ENCODE peak calls at places on chromosomes 1 and 21, in seven cellular contexts. One of them, this sample, is unnamed.

GRCh38 chr1:204367956-204368355 is 8.2 kb upstream of the PLEKHA6 start:
- DNase-seq in H1: no peak
- DNase-seq in WTC11: no peak
- DNase-seq in K562: no peak
- DNase-seq in GM12878: no peak
- DNase-seq in HCT116: no peak
- DNase-seq in HepG2: no peak
- DNase-seq in this sample: no peak

GRCh38 chr1:217586586-217586985 is 44.3 kb downstream of the GPATCH2 start:
- DNase-seq in H1: no peak
- DNase-seq in WTC11: no peak
- DNase-seq in K562: no peak
- DNase-seq in GM12878: no peak
- DNase-seq in HCT116: no peak
- DNase-seq in HepG2: no peak
- DNase-seq in this sample: no peak

GRCh38 chr1:18599096-18599495 is 31.6 kb upstream of the PAX7 start:
- DNase-seq in H1: no peak
- DNase-seq in WTC11: no peak
- DNase-seq in K562: no peak
- DNase-seq in GM12878: no peak
- DNase-seq in HCT116: no peak
- DNase-seq in HepG2: no peak
- DNase-seq in this sample: no peak

GRCh38 chr1:206835186-206835585 is 30.2 kb upstream of the IL20 start:
- DNase-seq in H1: no peak
- DNase-seq in WTC11: no peak
- DNase-seq in K562: no peak
- DNase-seq in GM12878: no peak
- DNase-seq in HCT116: no peak
- DNase-seq in HepG2: no peak
- DNase-seq in this sample: no peak

GRCh38 chr1:206790502-206791250 is 18.4 kb upstream of the IL10 start:
- DNase-seq in H1: no peak
- DNase-seq in WTC11: no peak
- DNase-seq in K562: no peak
- DNase-seq in GM12878: no peak
- DNase-seq in HCT116: no peak
- DNase-seq in HepG2: no peak
- DNase-seq in this sample: no peak

GRCh38 chr1:43447891-43448708 is 5.6 kb downstream of the HYI start:
- DNase-seq in H1: no peak
- DNase-seq in WTC11: no peak
- DNase-seq in K562: no peak
- DNase-seq in GM12878: no peak
- DNase-seq in HCT116: no peak
- DNase-seq in HepG2: no peak
- DNase-seq in this sample: no peak

GRCh38 chr21:41207401-41208388 is 39.7 kb downstream of the BACE2 start:
- DNase-seq in H1: no peak
- DNase-seq in WTC11: no peak
- DNase-seq in K562: no peak
- DNase-seq in GM12878: no peak
- DNase-seq in HCT116: no peak
- DNase-seq in HepG2: peak; percentile 3
- DNase-seq in this sample: no peak

GRCh38 chr1:13523780-13524477 is 10.1 kb upstream of the LRRC38 start:
- DNase-seq in H1: no peak
- DNase-seq in WTC11: peak; percentile 49
- DNase-seq in K562: no peak
- DNase-seq in GM12878: no peak
- DNase-seq in HCT116: no peak
- DNase-seq in HepG2: no peak
- DNase-seq in this sample: no peak

GRCh38 chr1:24932284-24932683 is 2.2 kb upstream of the RUNX3 start:
- DNase-seq in H1: no peak
- DNase-seq in WTC11: peak; percentile 79
- DNase-seq in K562: peak; percentile 93
- DNase-seq in GM12878: no peak
- DNase-seq in HCT116: peak; percentile 21
- DNase-seq in HepG2: no peak
- DNase-seq in this sample: peak; percentile 87

GRCh38 chr21:46118871-46119564 is 21.1 kb downstream of the COL6A2 start:
- DNase-seq in H1: no peak
- DNase-seq in WTC11: peak; percentile 5
- DNase-seq in K562: no peak
- DNase-seq in GM12878: no peak
- DNase-seq in HCT116: no peak
- DNase-seq in HepG2: no peak
- DNase-seq in this sample: no peak

GRCh38 chr1:159752135-159752580 is 28.6 kb upstream of the DUSP23 start:
- DNase-seq in H1: no peak
- DNase-seq in WTC11: no peak
- DNase-seq in K562: no peak
- DNase-seq in GM12878: no peak
- DNase-seq in HCT116: no peak
- DNase-seq in HepG2: peak; percentile 21
- DNase-seq in this sample: no peak

GRCh38 chr21:45130324-45130774 is 56.0 kb downstream of the ADARB1 start:
- DNase-seq in H1: no peak
- DNase-seq in WTC11: no peak
- DNase-seq in K562: no peak
- DNase-seq in GM12878: no peak
- DNase-seq in HCT116: no peak
- DNase-seq in HepG2: no peak
- DNase-seq in this sample: no peak

GRCh38 chr1:172602706-172603105 is 56.2 kb upstream of the FASLG start:
- DNase-seq in H1: no peak
- DNase-seq in WTC11: no peak
- DNase-seq in K562: no peak
- DNase-seq in GM12878: no peak
- DNase-seq in HCT116: no peak
- DNase-seq in HepG2: no peak
- DNase-seq in this sample: no peak

GRCh38 chr1:56265205-56265604 is 314.2 kb downstream of the PLPP3 start:
- DNase-seq in H1: no peak
- DNase-seq in WTC11: no peak
- DNase-seq in K562: no peak
- DNase-seq in GM12878: no peak
- DNase-seq in HCT116: no peak
- DNase-seq in HepG2: no peak
- DNase-seq in this sample: no peak

GRCh38 chr1:56268519-56268918 is 310.8 kb downstream of the PLPP3 start:
- DNase-seq in H1: no peak
- DNase-seq in WTC11: no peak
- DNase-seq in K562: no peak
- DNase-seq in GM12878: no peak
- DNase-seq in HCT116: no peak
- DNase-seq in HepG2: no peak
- DNase-seq in this sample: no peak

GRCh38 chr1:56263908-56264307 is 315.5 kb downstream of the PLPP3 start:
- DNase-seq in H1: no peak
- DNase-seq in WTC11: no peak
- DNase-seq in K562: no peak
- DNase-seq in GM12878: no peak
- DNase-seq in HCT116: no peak
- DNase-seq in HepG2: no peak
- DNase-seq in this sample: no peak

DNA sequence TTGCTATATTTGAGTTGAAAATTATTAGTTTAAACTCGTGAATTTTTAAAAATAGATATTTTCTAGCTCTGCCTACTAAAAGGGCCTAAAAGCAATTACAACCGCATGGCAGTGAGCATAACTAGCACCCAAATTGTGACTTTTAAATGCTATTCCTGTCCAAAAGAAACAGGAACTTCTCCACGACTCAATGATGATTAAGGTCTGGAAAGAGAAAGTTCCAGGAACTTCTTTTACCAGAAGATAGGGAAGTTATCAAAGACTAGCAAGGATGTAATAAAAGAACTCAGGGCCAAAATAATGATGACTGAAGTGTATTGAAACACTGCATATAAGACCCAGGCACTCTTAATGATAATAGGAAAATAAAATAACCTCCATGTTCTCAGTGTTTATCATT is 313.0 kb downstream of the PLPP3 start:
- DNase-seq in H1: no peak
- DNase-seq in WTC11: no peak
- DNase-seq in K562: no peak
- DNase-seq in GM12878: no peak
- DNase-seq in HCT116: no peak
- DNase-seq in HepG2: no peak
- DNase-seq in this sample: no peak
- TF ChIP-seq SP1 in H1: no peak
- TF ChIP-seq SP1 in WTC11: no peak
- TF ChIP-seq SP1 in K562: no peak
- TF ChIP-seq SP1 in GM12878: no peak
- TF ChIP-seq SP1 in HCT116: no peak
- TF ChIP-seq SP1 in HepG2: no peak
- TF ChIP-seq SP1 in this sample: no peak

GRCh38 chr1:145959333-145959732 is 1.5 kb upstream of the LIX1L start:
- DNase-seq in H1: no peak
- DNase-seq in WTC11: no peak
- DNase-seq in K562: no peak
- DNase-seq in GM12878: no peak
- DNase-seq in HCT116: no peak
- DNase-seq in HepG2: no peak
- DNase-seq in this sample: no peak

GRCh38 chr1:145961425-145962156 is 2.8 kb downstream of the ANKRD34A start:
- DNase-seq in H1: no peak
- DNase-seq in WTC11: peak; percentile 43
- DNase-seq in K562: peak; percentile 37
- DNase-seq in GM12878: no peak
- DNase-seq in HCT116: no peak
- DNase-seq in HepG2: no peak
- DNase-seq in this sample: no peak

GRCh38 chr1:145959957-145960467 is 2.2 kb upstream of the LIX1L start:
- DNase-seq in H1: no peak
- DNase-seq in WTC11: no peak
- DNase-seq in K562: no peak
- DNase-seq in GM12878: no peak
- DNase-seq in HCT116: no peak
- DNase-seq in HepG2: no peak
- DNase-seq in this sample: no peak

GRCh38 chr1:145961109-145961424 is 3.2 kb upstream of the LIX1L start:
- DNase-seq in H1: no peak
- DNase-seq in WTC11: no peak
- DNase-seq in K562: no peak
- DNase-seq in GM12878: no peak
- DNase-seq in HCT116: no peak
- DNase-seq in HepG2: no peak
- DNase-seq in this sample: no peak

DNA sequence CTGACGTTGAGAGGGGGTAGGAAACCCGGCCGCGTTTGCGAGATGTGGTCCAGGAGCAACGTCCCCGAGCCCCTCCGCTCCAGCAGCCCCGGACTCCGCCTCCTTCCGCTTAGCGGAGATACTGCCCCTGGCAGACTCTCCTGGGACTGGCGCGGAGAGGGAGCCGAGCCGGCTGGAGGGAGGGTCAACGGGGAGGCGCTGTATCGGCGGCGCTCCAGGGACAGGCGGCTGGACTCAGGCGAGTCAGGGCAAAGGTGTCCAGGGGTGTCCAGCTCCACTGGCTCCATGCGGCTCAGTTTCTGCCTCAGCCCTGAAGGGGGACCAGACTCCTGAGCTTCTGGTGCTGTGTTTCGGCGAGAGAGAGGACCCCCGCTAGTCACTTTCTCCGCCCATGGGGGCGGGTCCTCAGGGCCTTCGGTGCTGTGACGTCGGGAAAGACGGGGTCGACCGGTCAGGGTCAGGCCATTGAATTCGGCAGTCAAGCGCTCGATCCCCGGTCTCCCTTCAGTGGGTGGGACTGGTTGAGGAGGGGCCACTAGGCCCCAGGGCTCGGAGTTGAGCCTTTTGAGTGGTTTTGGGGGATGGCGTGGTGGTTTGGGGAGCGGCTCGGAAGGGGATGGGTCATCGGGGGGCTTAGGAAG is 2.8 kb upstream of the LIX1L start:
- DNase-seq in H1: no peak
- DNase-seq in WTC11: peak; percentile 90
- DNase-seq in K562: no peak
- DNase-seq in GM12878: no peak
- DNase-seq in HCT116: no peak
- DNase-seq in HepG2: peak; percentile 56
- DNase-seq in this sample: peak; percentile 73
- TF ChIP-seq SP1 in H1: no peak
- TF ChIP-seq SP1 in WTC11: peak; percentile 77
- TF ChIP-seq SP1 in K562: no peak
- TF ChIP-seq SP1 in GM12878: no peak
- TF ChIP-seq SP1 in HCT116: no peak
- TF ChIP-seq SP1 in HepG2: no peak
- TF ChIP-seq SP1 in this sample: no peak

GRCh38 chr1:156602557-156602993 is 1.3 kb upstream of the GPATCH4 start:
- DNase-seq in H1: no peak
- DNase-seq in WTC11: no peak
- DNase-seq in K562: peak; percentile 45
- DNase-seq in GM12878: no peak
- DNase-seq in HCT116: peak; percentile 43
- DNase-seq in HepG2: no peak
- DNase-seq in this sample: peak; percentile 45

GRCh38 chr1:156608981-156609380 is 7.7 kb upstream of the GPATCH4 start:
- DNase-seq in H1: no peak
- DNase-seq in WTC11: peak; percentile 60
- DNase-seq in K562: peak; percentile 59
- DNase-seq in GM12878: no peak
- DNase-seq in HCT116: no peak
- DNase-seq in HepG2: no peak
- DNase-seq in this sample: peak; percentile 66

DNA sequence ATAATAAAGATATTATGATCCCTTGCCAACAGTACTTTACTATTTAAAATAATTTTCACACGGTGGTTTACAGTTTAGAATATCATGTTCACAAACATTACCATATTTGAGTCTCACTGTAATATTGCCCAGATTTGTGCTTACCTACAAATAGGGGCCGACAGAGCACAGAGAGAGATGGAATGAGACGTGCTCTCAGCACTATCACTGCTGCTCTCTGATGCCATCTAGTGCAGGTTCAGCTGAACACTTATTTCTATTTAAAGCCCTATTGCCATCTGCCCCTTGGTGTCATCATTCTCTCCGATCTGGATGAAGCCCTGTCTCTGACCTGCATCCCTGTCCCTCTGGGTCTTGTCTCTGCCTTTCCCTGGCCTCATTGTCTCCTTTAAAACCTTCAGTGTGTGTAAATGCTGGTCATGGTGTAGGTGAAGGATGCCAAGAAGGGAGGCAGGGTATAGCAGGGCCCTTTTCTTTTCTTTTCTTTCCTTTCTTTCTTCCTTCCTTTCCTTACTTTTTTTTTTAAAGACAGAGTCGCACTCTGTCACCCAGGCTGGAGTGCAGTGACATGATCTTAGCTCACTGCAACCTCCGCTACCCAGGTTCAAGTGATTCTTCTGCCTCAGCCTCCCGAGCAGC is 6.9 kb upstream of the GPATCH4 start:
- DNase-seq in H1: no peak
- DNase-seq in WTC11: peak; percentile 53
- DNase-seq in K562: peak; percentile 49
- DNase-seq in GM12878: peak; percentile 62
- DNase-seq in HCT116: peak; percentile 66
- DNase-seq in HepG2: peak; percentile 70
- DNase-seq in this sample: peak; percentile 78
- TF ChIP-seq SP1 in H1: no peak
- TF ChIP-seq SP1 in WTC11: no peak
- TF ChIP-seq SP1 in K562: peak; percentile 27
- TF ChIP-seq SP1 in GM12878: no peak
- TF ChIP-seq SP1 in HCT116: no peak
- TF ChIP-seq SP1 in HepG2: no peak
- TF ChIP-seq SP1 in this sample: no peak

GRCh38 chr21:16579538-16579937 is 849.8 kb downstream of the USP25 start:
- DNase-seq in H1: no peak
- DNase-seq in WTC11: no peak
- DNase-seq in K562: no peak
- DNase-seq in GM12878: no peak
- DNase-seq in HCT116: no peak
- DNase-seq in HepG2: no peak
- DNase-seq in this sample: no peak
- TF ChIP-seq SP1 in H1: no peak
- TF ChIP-seq SP1 in WTC11: no peak
- TF ChIP-seq SP1 in K562: no peak
- TF ChIP-seq SP1 in GM12878: no peak
- TF ChIP-seq SP1 in HCT116: no peak
- TF ChIP-seq SP1 in HepG2: no peak
- TF ChIP-seq SP1 in this sample: no peak

This sample was measured in HEK293T.